ENCODE peak calls at places on chromosomes 3 and 15, in six cellular contexts. X is activated CD4-positive, alpha-beta T cell treated with anti-CD3 and anti-CD28 coated beads for 4 hours; H is stromal cell of bone marrow; Y is activated T-helper 1 cell treated with anti-CD3 and anti-CD28 coated beads, Interleukin-12 subunit alpha, Interleukin-12 subunit beta, Interleukin-2, Interleukin-4 antibody, amounts not matched to agents 30 ng/mL and 10 ng/mL and 1 ng/mL, durations not matched to agents 14 hours and 24 hours and 36 hours; T is glomerular endothelial cell; E is kidney glomerular epithelial cell. O is an unnamed sample.

GRCh38 chr3:146130881-146131371 is 30.1 kb downstream of the PLOD2 start:
- DNase-seq in X (no peak), H (peak), Y (no peak), T (no peak), E (no peak), O (no peak)

GRCh38 chr3:153357436-153357835 is 195.4 kb downstream of the RAP2B start:
- DNase-seq in X (no peak), H (no peak), Y (no peak), T (no peak), E (peak), O (no peak)

GRCh38 chr3:126704494-126705214 is 614 bp downstream of the CHCHD6 start:
- DNase-seq in X (no peak), H (no peak), Y (no peak), T (no peak), E (no peak), O (no peak)

GRCh38 chr15:87121357-87121756 is 1041.7 kb downstream of the AGBL1 start:
- DNase-seq in X (no peak), H (peak), Y (no peak), T (no peak), E (peak), O (no peak)

GRCh38 chr15:30922469-30923311 is 19.0 kb downstream of the FAN1 start:
- DNase-seq in X (no peak), H (peak), Y (no peak), T (no peak), E (peak), O (no peak)

GRCh38 chr3:107938128-107938527 is 152.7 kb downstream of the CD47 start:
- DNase-seq in X (no peak), H (peak), Y (no peak), T (no peak), E (peak), O (peak)

GRCh38 chr3:15436246-15436645 is 8.8 kb downstream of the EAF1 start:
- DNase-seq in X (no peak), H (no peak), Y (no peak), T (no peak), E (no peak), O (no peak)

GRCh38 chr3:32432711-32433530 is 41.3 kb downstream of the CMTM7 start:
- DNase-seq in X (no peak), H (peak), Y (peak), T (no peak), E (no peak), O (no peak)

GRCh38 chr3:16186081-16186480 is 11.6 kb downstream of the GALNT15 start:
- DNase-seq in X (no peak), H (no peak), Y (no peak), T (no peak), E (no peak), O (no peak)

GRCh38 chr3:152396867-152397266 is 128.1 kb downstream of the MBNL1 start:
- DNase-seq in X (no peak), H (no peak), Y (no peak), T (no peak), E (no peak), O (no peak)

GRCh38 chr3:44476181-44476599 is 1.3 kb downstream of the ZNF445 start:
- DNase-seq in X (no peak), H (no peak), Y (no peak), T (no peak), E (peak), O (no peak)

GRCh38 chr3:131349946-131350347 is 31.6 kb upstream of the NUDT16 start:
- DNase-seq in X (no peak), H (peak), Y (no peak), T (no peak), E (peak), O (peak)

GRCh38 chr3:167228135-167228534 is 152.0 kb downstream of the ZBBX start:
- DNase-seq in X (no peak), H (peak), Y (no peak), T (no peak), E (no peak), O (no peak)

GRCh38 chr3:59935025-59935424 is 885.2 kb upstream of the CFAP20DC start:
- DNase-seq in X (no peak), H (no peak), Y (peak), T (no peak), E (no peak), O (no peak)

GRCh38 chr3:105334138-105334882 is 32.4 kb upstream of the ALCAM start:
- DNase-seq in X (no peak), H (no peak), Y (no peak), T (no peak), E (peak), O (no peak)

GRCh38 chr3:149765762-149766334 is 13.6 kb upstream of the COMMD2 start:
- DNase-seq in X (no peak), H (peak), Y (no peak), T (no peak), E (peak), O (peak)

GRCh38 chr15:80695911-80696651 is 971 bp downstream of the ABHD17C start:
- DNase-seq in X (peak), H (no peak), Y (no peak), T (no peak), E (peak), O (peak)

GRCh38 chr15:45164914-45165313 is 22.9 kb downstream of the SHF start:
- DNase-seq in X (no peak), H (no peak), Y (no peak), T (no peak), E (no peak), O (no peak)

GRCh38 chr3:38473229-38473628 is 19.5 kb downstream of the ACVR2B start:
- DNase-seq in X (no peak), H (no peak), Y (no peak), T (no peak), E (no peak), O (no peak)

GRCh38 chr3:41224120-41224806 is 25.0 kb downstream of the CTNNB1 start:
- DNase-seq in X (no peak), H (peak), Y (no peak), T (no peak), E (peak), O (no peak)

GRCh38 chr15:48798319-48798718 is 12.6 kb downstream of the CEP152 start:
- DNase-seq in X (no peak), H (no peak), Y (no peak), T (no peak), E (no peak), O (no peak)

GRCh38 chr15:55494927-55495326 is 13.1 kb downstream of the DNAAF4 start:
- DNase-seq in X (no peak), H (no peak), Y (no peak), T (no peak), E (no peak), O (no peak)

GRCh38 chr15:49645937-49646336 is 25.1 kb downstream of the DTWD1 start:
- DNase-seq in X (no peak), H (peak), Y (no peak), T (no peak), E (peak), O (no peak)

GRCh38 chr3:186583820-186584219 is 13.3 kb downstream of the DNAJB11 start:
- DNase-seq in X (no peak), H (no peak), Y (no peak), T (no peak), E (no peak), O (no peak)

GRCh38 chr15:24683736-24684135 is 8.2 kb downstream of the NPAP1 start:
- DNase-seq in X (no peak), H (no peak), Y (no peak), T (no peak), E (no peak), O (no peak)

GRCh38 chr3:144104146-144104545 is 132.5 kb downstream of the DIPK2A start:
- DNase-seq in X (no peak), H (no peak), Y (no peak), T (no peak), E (no peak), O (no peak)

GRCh38 chr3:73669268-73669667 is 44.5 kb upstream of the PDZRN3 start:
- DNase-seq in X (no peak), H (no peak), Y (no peak), T (no peak), E (no peak), O (no peak)